ENCODE peak calls at places on chromosomes 4 and X, in eight cellular contexts. One of them, this sample, is unnamed.

GRCh38 chrX:120732461-120732860 is 102.6 kb upstream of the C1GALT1C1 start:
- DNase-seq in IMR-90: no peak
- DNase-seq in Caco-2: no peak
- DNase-seq in mesenchymal stem cell: no peak
- DNase-seq in tibial artery: no peak
- DNase-seq in lower lobe of right lung: no peak
- DNase-seq in mammary epithelial cell: no peak
- DNase-seq in body of pancreas: no peak
- DNase-seq in this sample: no peak

GRCh38 chr4:122977103-122977502 is 54.7 kb upstream of the NUDT6 start:
- DNase-seq in IMR-90: no peak
- DNase-seq in Caco-2: no peak
- DNase-seq in mesenchymal stem cell: no peak
- DNase-seq in tibial artery: no peak
- DNase-seq in lower lobe of right lung: no peak
- DNase-seq in mammary epithelial cell: no peak
- DNase-seq in body of pancreas: no peak
- DNase-seq in this sample: no peak

GRCh38 chr4:67451464-67451863 is 93.8 kb downstream of the CENPC start:
- DNase-seq in IMR-90: peak; percentile 57
- DNase-seq in Caco-2: no peak
- DNase-seq in mesenchymal stem cell: no peak
- DNase-seq in tibial artery: no peak
- DNase-seq in lower lobe of right lung: no peak
- DNase-seq in mammary epithelial cell: peak; percentile 47
- DNase-seq in body of pancreas: no peak
- DNase-seq in this sample: no peak

GRCh38 chr4:1603413-1604135 is 80.5 kb downstream of the FAM53A start:
- DNase-seq in IMR-90: no peak
- DNase-seq in Caco-2: no peak
- DNase-seq in mesenchymal stem cell: no peak
- DNase-seq in tibial artery: no peak
- DNase-seq in lower lobe of right lung: peak; percentile 36
- DNase-seq in mammary epithelial cell: no peak
- DNase-seq in body of pancreas: no peak
- DNase-seq in this sample: no peak

GRCh38 chr4:66927937-66928336 is 617.4 kb downstream of the CENPC start:
- DNase-seq in IMR-90: no peak
- DNase-seq in Caco-2: no peak
- DNase-seq in mesenchymal stem cell: no peak
- DNase-seq in tibial artery: no peak
- DNase-seq in lower lobe of right lung: no peak
- DNase-seq in mammary epithelial cell: no peak
- DNase-seq in body of pancreas: no peak
- DNase-seq in this sample: no peak

GRCh38 chr4:72084587-72085011 is 52.8 kb downstream of the NPFFR2 start:
- DNase-seq in IMR-90: no peak
- DNase-seq in Caco-2: peak; percentile 35
- DNase-seq in mesenchymal stem cell: peak; percentile 46
- DNase-seq in tibial artery: no peak
- DNase-seq in lower lobe of right lung: no peak
- DNase-seq in mammary epithelial cell: no peak
- DNase-seq in body of pancreas: no peak
- DNase-seq in this sample: no peak

GRCh38 chr4:140935259-140935658 is 179.1 kb upstream of the TBC1D9 start:
- DNase-seq in IMR-90: no peak
- DNase-seq in Caco-2: no peak
- DNase-seq in mesenchymal stem cell: no peak
- DNase-seq in tibial artery: peak; percentile 43
- DNase-seq in lower lobe of right lung: no peak
- DNase-seq in mammary epithelial cell: no peak
- DNase-seq in body of pancreas: peak; percentile 44
- DNase-seq in this sample: no peak

GRCh38 chr4:19927381-19927780 is 324.3 kb upstream of the SLIT2 start:
- DNase-seq in IMR-90: peak; percentile 34
- DNase-seq in Caco-2: no peak
- DNase-seq in mesenchymal stem cell: peak; percentile 41
- DNase-seq in tibial artery: no peak
- DNase-seq in lower lobe of right lung: no peak
- DNase-seq in mammary epithelial cell: no peak
- DNase-seq in body of pancreas: no peak
- DNase-seq in this sample: no peak

GRCh38 chr4:120921456-120922389 is 803 bp downstream of the PRDM5 start:
- DNase-seq in IMR-90: peak; percentile 68
- DNase-seq in Caco-2: peak; percentile 56
- DNase-seq in mesenchymal stem cell: peak; percentile 76
- DNase-seq in tibial artery: peak; percentile 65
- DNase-seq in lower lobe of right lung: peak; percentile 75
- DNase-seq in mammary epithelial cell: peak; percentile 65
- DNase-seq in body of pancreas: peak; percentile 75
- DNase-seq in this sample: no peak

DNA sequence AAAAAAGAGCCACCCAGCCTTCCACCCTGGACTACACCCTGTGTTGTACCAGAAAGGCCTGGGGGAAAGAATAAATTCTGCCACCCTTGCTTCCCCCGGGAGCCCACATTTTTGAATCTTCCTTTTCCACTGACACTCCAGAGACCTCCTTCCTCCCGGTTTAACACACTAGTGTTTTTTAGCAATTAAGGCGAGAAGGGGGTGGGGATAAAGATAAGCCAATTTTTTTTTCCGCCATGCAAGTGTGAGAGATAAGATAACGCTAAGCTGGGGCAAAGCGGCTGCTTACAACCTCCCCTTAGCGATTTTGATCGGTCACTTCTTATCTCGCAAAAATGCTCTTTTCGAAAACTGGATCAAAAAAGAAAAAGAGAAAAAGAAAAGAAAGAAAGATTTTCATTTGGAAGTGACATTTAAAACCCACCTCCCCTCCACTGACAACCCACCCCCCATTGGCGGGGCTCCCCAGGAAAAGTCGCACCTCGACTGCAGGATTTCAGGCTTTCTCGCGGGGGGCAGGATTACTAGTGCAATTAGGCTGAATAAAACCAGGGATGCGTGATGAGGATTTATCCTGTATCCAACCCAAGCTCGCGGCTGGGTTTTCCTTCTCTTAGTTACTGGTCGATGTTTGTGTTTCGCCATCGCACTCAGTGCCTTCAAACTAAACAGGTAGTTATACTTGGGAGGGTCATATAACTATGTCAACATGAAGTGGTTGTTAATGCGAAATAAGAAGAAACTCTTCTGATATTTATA is 6.0 kb upstream of the BCOR start:
- DNase-seq in IMR-90: no peak
- DNase-seq in Caco-2: no peak
- DNase-seq in mesenchymal stem cell: peak; percentile 20
- DNase-seq in tibial artery: no peak
- DNase-seq in lower lobe of right lung: no peak
- DNase-seq in mammary epithelial cell: no peak
- DNase-seq in body of pancreas: no peak
- DNase-seq in this sample: no peak
- H3K4me3 ChIP-seq in IMR-90: no peak overlapping the region
- H3K4me3 ChIP-seq in Caco-2: no peak overlapping the region
- H3K4me3 ChIP-seq in mesenchymal stem cell: no peak overlapping the region
- H3K4me3 ChIP-seq in tibial artery: no peak overlapping the region
- H3K4me3 ChIP-seq in lower lobe of right lung: no peak overlapping the region
- H3K4me3 ChIP-seq in mammary epithelial cell: no peak overlapping the region
- H3K4me3 ChIP-seq in body of pancreas: no peak overlapping the region
- H3K4me3 ChIP-seq in this sample: no peak overlapping the region

GRCh38 chr4:76696109-76696508 is 201.8 kb downstream of the SOWAHB start:
- DNase-seq in IMR-90: peak; percentile 69
- DNase-seq in Caco-2: no peak
- DNase-seq in mesenchymal stem cell: peak; percentile 38
- DNase-seq in tibial artery: no peak
- DNase-seq in lower lobe of right lung: no peak
- DNase-seq in mammary epithelial cell: no peak
- DNase-seq in body of pancreas: no peak
- DNase-seq in this sample: no peak

GRCh38 chr4:76692761-76693160 is 205.2 kb downstream of the SOWAHB start:
- DNase-seq in IMR-90: no peak
- DNase-seq in Caco-2: no peak
- DNase-seq in mesenchymal stem cell: no peak
- DNase-seq in tibial artery: no peak
- DNase-seq in lower lobe of right lung: no peak
- DNase-seq in mammary epithelial cell: no peak
- DNase-seq in body of pancreas: no peak
- DNase-seq in this sample: no peak

GRCh38 chr4:76690906-76691275 is 207.1 kb downstream of the SOWAHB start:
- DNase-seq in IMR-90: peak; percentile 24
- DNase-seq in Caco-2: no peak
- DNase-seq in mesenchymal stem cell: peak; percentile 54
- DNase-seq in tibial artery: no peak
- DNase-seq in lower lobe of right lung: no peak
- DNase-seq in mammary epithelial cell: no peak
- DNase-seq in body of pancreas: no peak
- DNase-seq in this sample: no peak

GRCh38 chr4:76691767-76692689 is 205.9 kb downstream of the SOWAHB start:
- DNase-seq in IMR-90: no peak
- DNase-seq in Caco-2: no peak
- DNase-seq in mesenchymal stem cell: peak; percentile 66
- DNase-seq in tibial artery: no peak
- DNase-seq in lower lobe of right lung: no peak
- DNase-seq in mammary epithelial cell: peak; percentile 14
- DNase-seq in body of pancreas: no peak
- DNase-seq in this sample: no peak

GRCh38 chr4:76694056-76694455 is 203.9 kb downstream of the SOWAHB start:
- DNase-seq in IMR-90: no peak
- DNase-seq in Caco-2: no peak
- DNase-seq in mesenchymal stem cell: peak; percentile 17
- DNase-seq in tibial artery: no peak
- DNase-seq in lower lobe of right lung: no peak
- DNase-seq in mammary epithelial cell: no peak
- DNase-seq in body of pancreas: no peak
- DNase-seq in this sample: no peak
- H3K4me1 ChIP-seq in IMR-90: peaks cover 21% of the 10 kb centered on the region
- H3K4me1 ChIP-seq in Caco-2: peaks cover 39% of the 10 kb centered on the region
- H3K4me1 ChIP-seq in mesenchymal stem cell: peaks cover 9% of the 10 kb centered on the region
- H3K4me1 ChIP-seq in tibial artery: peaks cover 55% of the 10 kb centered on the region
- H3K4me1 ChIP-seq in lower lobe of right lung: peaks cover 16% of the 10 kb centered on the region
- H3K4me1 ChIP-seq in mammary epithelial cell: peaks cover 40% of the 10 kb centered on the region
- H3K4me1 ChIP-seq in body of pancreas: peaks cover 42% of the 10 kb centered on the region
- H3K4me1 ChIP-seq in this sample: peaks cover 11% of the 10 kb centered on the region

DNA sequence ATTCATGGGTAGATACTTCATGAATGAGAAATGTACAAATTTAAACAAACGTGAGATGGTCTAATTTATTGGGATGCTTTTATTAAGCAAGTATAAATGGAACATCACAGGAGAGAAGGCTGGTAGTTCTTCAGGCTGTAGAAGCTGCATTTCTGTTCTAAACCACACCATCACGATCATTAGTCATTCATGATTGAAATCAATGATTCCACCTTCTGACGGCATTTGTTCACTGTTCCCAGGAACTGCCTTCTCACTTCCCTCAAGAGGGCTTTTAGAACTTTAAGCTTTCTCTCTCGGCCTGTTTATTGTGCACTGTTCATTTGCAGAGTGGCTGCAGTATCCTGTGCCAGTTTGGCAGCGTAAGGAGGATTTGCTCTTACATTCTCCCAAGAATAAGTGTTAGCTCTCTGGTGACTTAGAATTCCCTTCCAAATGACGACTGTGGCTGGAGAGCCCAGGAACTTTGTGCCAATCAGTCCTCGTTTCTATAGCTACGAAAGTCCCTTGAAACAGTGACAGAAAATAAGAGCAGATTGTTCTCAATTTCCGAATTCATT is 54.7 kb downstream of the MFAP3L start:
- DNase-seq in IMR-90: no peak
- DNase-seq in Caco-2: no peak
- DNase-seq in mesenchymal stem cell: no peak
- DNase-seq in tibial artery: peak; percentile 24
- DNase-seq in lower lobe of right lung: no peak
- DNase-seq in mammary epithelial cell: peak; percentile 19
- DNase-seq in body of pancreas: no peak
- DNase-seq in this sample: no peak
- H3K4me3 ChIP-seq in IMR-90: no peak overlapping the region
- H3K4me3 ChIP-seq in Caco-2: no peak overlapping the region
- H3K4me3 ChIP-seq in mesenchymal stem cell: no peak overlapping the region
- H3K4me3 ChIP-seq in tibial artery: no peak overlapping the region
- H3K4me3 ChIP-seq in lower lobe of right lung: no peak overlapping the region
- H3K4me3 ChIP-seq in mammary epithelial cell: no peak overlapping the region
- H3K4me3 ChIP-seq in body of pancreas: no peak overlapping the region
- H3K4me3 ChIP-seq in this sample: no peak overlapping the region

GRCh38 chr4:113633467-113633866 is 128.1 kb downstream of the CAMK2D start:
- DNase-seq in IMR-90: no peak
- DNase-seq in Caco-2: no peak
- DNase-seq in mesenchymal stem cell: no peak
- DNase-seq in tibial artery: no peak
- DNase-seq in lower lobe of right lung: no peak
- DNase-seq in mammary epithelial cell: no peak
- DNase-seq in body of pancreas: no peak
- DNase-seq in this sample: no peak

GRCh38 chr4:113635739-113636437 is 125.7 kb downstream of the CAMK2D start:
- DNase-seq in IMR-90: peak; percentile 86
- DNase-seq in Caco-2: no peak
- DNase-seq in mesenchymal stem cell: no peak
- DNase-seq in tibial artery: no peak
- DNase-seq in lower lobe of right lung: no peak
- DNase-seq in mammary epithelial cell: no peak
- DNase-seq in body of pancreas: no peak
- DNase-seq in this sample: no peak

GRCh38 chr4:113636877-113637276 is 124.7 kb downstream of the CAMK2D start:
- DNase-seq in IMR-90: peak; percentile 62
- DNase-seq in Caco-2: no peak
- DNase-seq in mesenchymal stem cell: peak; percentile 44
- DNase-seq in tibial artery: no peak
- DNase-seq in lower lobe of right lung: no peak
- DNase-seq in mammary epithelial cell: peak; percentile 53
- DNase-seq in body of pancreas: no peak
- DNase-seq in this sample: no peak

GRCh38 chr4:113636438-113636818 is 125.1 kb downstream of the CAMK2D start:
- DNase-seq in IMR-90: no peak
- DNase-seq in Caco-2: no peak
- DNase-seq in mesenchymal stem cell: no peak
- DNase-seq in tibial artery: no peak
- DNase-seq in lower lobe of right lung: no peak
- DNase-seq in mammary epithelial cell: no peak
- DNase-seq in body of pancreas: no peak
- DNase-seq in this sample: peak; percentile 50

GRCh38 chr4:113634081-113634969 is 127.2 kb downstream of the CAMK2D start:
- DNase-seq in IMR-90: no peak
- DNase-seq in Caco-2: no peak
- DNase-seq in mesenchymal stem cell: no peak
- DNase-seq in tibial artery: no peak
- DNase-seq in lower lobe of right lung: no peak
- DNase-seq in mammary epithelial cell: no peak
- DNase-seq in body of pancreas: no peak
- DNase-seq in this sample: no peak
- H3K4me1 ChIP-seq in IMR-90: peaks cover 13% of the 10 kb centered on the region
- H3K4me1 ChIP-seq in Caco-2: peaks cover 8% of the 10 kb centered on the region
- H3K4me1 ChIP-seq in mesenchymal stem cell: peaks cover 6% of the 10 kb centered on the region
- H3K4me1 ChIP-seq in tibial artery: peaks cover 28% of the 10 kb centered on the region
- H3K4me1 ChIP-seq in lower lobe of right lung: peaks cover 48% of the 10 kb centered on the region
- H3K4me1 ChIP-seq in mammary epithelial cell: peaks cover 9% of the 10 kb centered on the region
- H3K4me1 ChIP-seq in body of pancreas: peaks cover 43% of the 10 kb centered on the region
- H3K4me1 ChIP-seq in this sample: peaks cover 39% of the 10 kb centered on the region